ENCODE peak calls at places on chromosomes 16 and 17, in four cellular contexts. R is tibial artery, D is GM23338, S is OCI-LY7. N is an unnamed sample.

GRCh38 chr17:72297326-72298115 is 176.7 kb downstream of the SOX9 start:
- DNase-seq in R (peak; percentile 71), D (no peak), S (no peak), N (no peak)

GRCh38 chr17:82465023-82465603 is 6.6 kb downstream of the NARF start:
- DNase-seq in R (no peak), D (no peak), S (no peak), N (peak; percentile 92)

GRCh38 chr16:89993971-89994370 is 25.3 kb downstream of the DBNDD1 start:
- DNase-seq in R (no peak), D (no peak), S (no peak), N (no peak)

GRCh38 chr16:82630219-82630618 is 3.5 kb downstream of the CDH13 start:
- DNase-seq in R (no peak), D (no peak), S (no peak), N (no peak)

GRCh38 chr16:61937646-61938045 is 98.6 kb downstream of the CDH8 start:
- DNase-seq in R (no peak), D (no peak), S (no peak), N (no peak)

GRCh38 chr16:85275533-85276249 is 163.4 kb upstream of the CIBAR2 start:
- DNase-seq in R (peak; percentile 82), D (peak; percentile 87), S (peak; percentile 80), N (peak; percentile 9)

GRCh38 chr17:32757963-32758362 is 119.0 kb downstream of the MYO1D start:
- DNase-seq in R (no peak), D (no peak), S (no peak), N (no peak)

GRCh38 chr17:44187131-44187899 is 543 bp downstream of the TMUB2 start:
- DNase-seq in R (no peak), D (peak; percentile 74), S (no peak), N (peak; percentile 26)

GRCh38 chr17:65278050-65278819 is 141.1 kb downstream of the RGS9 start:
- DNase-seq in R (no peak), D (peak; percentile 93), S (peak; percentile 6), N (no peak)

GRCh38 chr16:72787519-72788268 is 260.2 kb downstream of the ZFHX3 start:
- DNase-seq in R (peak; percentile 92), D (peak; percentile 72), S (no peak), N (peak; percentile 42)

GRCh38 chr17:44414394-44415155 is 25.1 kb upstream of the ITGA2B start:
- DNase-seq in R (no peak), D (no peak), S (no peak), N (no peak)

GRCh38 chr16:84054271-84054670 is 11.7 kb upstream of the SLC38A8 start:
- DNase-seq in R (peak; percentile 55), D (no peak), S (no peak), N (no peak)

GRCh38 chr16:64738321-64738960 is 383.4 kb downstream of the CDH11 start:
- DNase-seq in R (no peak), D (no peak), S (no peak), N (no peak)

GRCh38 chr16:12097523-12098428 is 121.2 kb downstream of the SNX29 start:
- DNase-seq in R (no peak), D (no peak), S (no peak), N (no peak)

GRCh38 chr16:73126453-73126853 is 78.5 kb upstream of the ZFHX3 start:
- DNase-seq in R (peak; percentile 70), D (no peak), S (no peak), N (no peak)

GRCh38 chr17:74160656-74161500 is 42.6 kb upstream of the RPL38 start:
- DNase-seq in R (peak; percentile 51), D (no peak), S (no peak), N (no peak)

GRCh38 chr16:70714526-70715112 is 28.8 kb upstream of the MTSS2 start:
- DNase-seq in R (no peak), D (no peak), S (no peak), N (no peak)

GRCh38 chr16:72986011-72986410 is 61.9 kb downstream of the ZFHX3 start:
- DNase-seq in R (peak; percentile 87), D (no peak), S (no peak), N (no peak)

GRCh38 chr16:25297151-25297787 is 39.6 kb upstream of the ZKSCAN2 start:
- DNase-seq in R (no peak), D (no peak), S (no peak), N (no peak)

GRCh38 chr16:58465817-58466216 is 34.1 kb upstream of the NDRG4 start:
- DNase-seq in R (no peak), D (no peak), S (no peak), N (no peak)

GRCh38 chr17:77772461-77772897 is 186.0 kb upstream of the TNRC6C start:
- DNase-seq in R (peak; percentile 75), D (peak; percentile 91), S (peak; percentile 73), N (peak; percentile 52)

GRCh38 chr16:11621920-11622651 is 35.4 kb upstream of the LITAF start:
- DNase-seq in R (no peak), D (no peak), S (peak; percentile 87), N (peak; percentile 56)

GRCh38 chr17:79777166-79777843 is 643 bp upstream of the CBX2 start:
- DNase-seq in R (no peak), D (peak; percentile 87), S (peak; percentile 77), N (no peak)

GRCh38 chr17:78272181-78272913 is 40.9 kb downstream of the TMEM235 start:
- DNase-seq in R (no peak), D (peak; percentile 80), S (peak; percentile 64), N (peak; percentile 29)

GRCh38 chr16:1093284-1094123 is 2.5 kb downstream of the C1QTNF8 start:
- DNase-seq in R (no peak), D (peak; percentile 64), S (peak; percentile 23), N (no peak)

GRCh38 chr17:69516911-69517310 is 102.4 kb downstream of the MAP2K6 start:
- DNase-seq in R (no peak), D (no peak), S (peak; percentile 61), N (peak; percentile 55)

GRCh38 chr16:47008174-47008573 is 34.7 kb upstream of the DNAJA2 start:
- DNase-seq in R (no peak), D (no peak), S (no peak), N (no peak)

GRCh38 chr16:31478956-31479355 is 4.0 kb upstream of the SLC5A2 start:
- DNase-seq in R (no peak), D (no peak), S (no peak), N (no peak)

GRCh38 chr17:11551442-11551841 is 46.8 kb upstream of the DNAH9 start:
- DNase-seq in R (no peak), D (no peak), S (no peak), N (no peak)

GRCh38 chr17:41654134-41654907 is 29.9 kb upstream of the KRT17 start:
- DNase-seq in R (no peak), D (peak; percentile 45), S (no peak), N (no peak)

GRCh38 chr17:33292184-33292980 is 713 bp downstream of the ASIC2 start:
- DNase-seq in R (no peak), D (peak; percentile 58), S (no peak), N (no peak)

GRCh38 chr17:40564883-40565744 is at the start of gene CCR7:
- DNase-seq in R (peak; percentile 40), D (no peak), S (peak; percentile 75), N (no peak)

GRCh38 chr17:34579017-34579946 is at the start of gene TMEM132E:
- DNase-seq in R (no peak), D (peak; percentile 82), S (no peak), N (no peak)

GRCh38 chr17:77618173-77618572 is 340.3 kb upstream of the TNRC6C start:
- DNase-seq in R (peak; percentile 29), D (no peak), S (no peak), N (no peak)

GRCh38 chr17:8041249-8041928 is 2.5 kb downstream of the ALOX15B start:
- DNase-seq in R (peak; percentile 61), D (peak; percentile 79), S (peak; percentile 76), N (peak; percentile 57)
- H3K4me3 ChIP-seq in R (no peak overlapping the region), D (no peak overlapping the region), S (no peak overlapping the region), N (no peak overlapping the region)

GRCh38 chr17:4785311-4786110 is 653 bp downstream of the VMO1 start:
- DNase-seq in R (no peak), D (no peak), S (no peak), N (no peak)
- H3K4me3 ChIP-seq in R (peak overlapping the region; percentile 33), D (no peak overlapping the region), S (no peak overlapping the region), N (no peak overlapping the region)

GRCh38 chr16:54657709-54658102 is 273.0 kb upstream of the IRX5 start:
- DNase-seq in R (no peak), D (no peak), S (no peak), N (no peak)
- H3K4me3 ChIP-seq in R (peak overlapping the region; percentile 26), D (no peak overlapping the region), S (no peak overlapping the region), N (no peak overlapping the region)

GRCh38 chr17:13576661-13577526 is 24.8 kb downstream of the HS3ST3A1 start:
- DNase-seq in R (no peak), D (no peak), S (peak; percentile 22), N (no peak)

GRCh38 chr17:13572581-13572980 is 29.1 kb downstream of the HS3ST3A1 start:
- DNase-seq in R (no peak), D (no peak), S (no peak), N (no peak)

GRCh38 chr17:13575922-13576419 is 25.8 kb downstream of the HS3ST3A1 start:
- DNase-seq in R (no peak), D (peak; percentile 89), S (no peak), N (no peak)

GRCh38 chr17:13569740-13570137 is 32.0 kb downstream of the HS3ST3A1 start:
- DNase-seq in R (no peak), D (no peak), S (no peak), N (no peak)

DNA sequence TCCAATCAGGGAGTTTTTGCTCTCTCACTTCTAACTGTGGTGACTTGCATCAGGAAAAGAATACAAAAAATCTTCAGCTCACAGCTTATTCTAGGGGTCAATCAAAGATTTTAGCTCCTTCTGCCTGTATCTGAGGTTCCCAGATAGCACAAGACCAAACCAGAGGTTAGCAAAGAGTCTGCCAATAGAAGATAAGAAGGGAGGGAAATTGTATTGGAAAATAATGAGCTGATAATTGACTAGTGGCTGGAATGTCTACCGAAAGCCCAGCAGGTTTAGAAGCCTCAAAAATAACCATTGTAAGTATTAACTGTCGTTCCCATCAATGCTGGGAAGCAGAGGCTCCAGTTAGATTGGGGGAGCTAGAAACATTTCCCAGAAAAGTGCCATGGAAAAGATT is 26.3 kb downstream of the HS3ST3A1 start:
- DNase-seq in R (no peak), D (no peak), S (no peak), N (no peak)
- H3K4me3 ChIP-seq in R (no peak overlapping the region), D (peak overlapping the region; percentile 6), S (no peak overlapping the region), N (no peak overlapping the region)

N was measured in MM.1S.